ENCODE peak calls at places on chromosomes 13 and 19, in ten cellular contexts. B is transverse colon; I is amygdala; J is HT1080; F is skeletal muscle cell; O is HS-27A; U is progenitor cell of endocrine pancreas; E is activated CD4-positive, CD25-positive, alpha-beta regulatory T cell treated with anti-CD3 and anti-CD28 coated beads, Interleukin-2, amount 50 U/mL, for 16 hours; L is neural crest cell; R is EL. N is an unnamed sample.

GRCh38 chr19:2237051-2237868 is 636 bp downstream of the SF3A2 start:
- DNase-seq in B (no peak), I (no peak), J (peak), F (no peak), O (no peak), U (no peak), E (no peak), L (no peak), R (no peak), N (no peak)

GRCh38 chr13:110700186-110700585 is 5.7 kb downstream of the CARS2 start:
- DNase-seq in B (no peak), I (no peak), J (no peak), F (no peak), O (no peak), U (no peak), E (no peak), L (no peak), R (no peak), N (no peak)

GRCh38 chr19:11849264-11849615 is 714 bp downstream of the ZNF439 start:
- DNase-seq in B (no peak), I (no peak), J (no peak), F (no peak), O (no peak), U (no peak), E (no peak), L (no peak), R (peak), N (no peak)

GRCh38 chr19:18153555-18154134 is 682 bp downstream of the PIK3R2 start:
- DNase-seq in B (peak), I (peak), J (no peak), F (no peak), O (no peak), U (no peak), E (no peak), L (no peak), R (peak), N (no peak)

GRCh38 chr19:53333466-53334449 is at the start of gene ZNF845:
- DNase-seq in B (peak), I (peak), J (peak), F (peak), O (peak), U (peak), E (peak), L (peak), R (peak), N (peak)

GRCh38 chr19:51364200-51365106 is 1.7 kb downstream of the ETFB start:
- DNase-seq in B (no peak), I (peak), J (no peak), F (no peak), O (no peak), U (no peak), E (no peak), L (no peak), R (peak), N (no peak)

GRCh38 chr19:18594824-18595373 is 6.3 kb downstream of the REX1BD start:
- DNase-seq in B (no peak), I (no peak), J (no peak), F (no peak), O (no peak), U (no peak), E (no peak), L (no peak), R (no peak), N (no peak)

GRCh38 chr13:113088691-113089020 is 16.9 kb upstream of the F7 start:
- DNase-seq in B (no peak), I (no peak), J (no peak), F (no peak), O (no peak), U (no peak), E (no peak), L (no peak), R (no peak), N (no peak)

GRCh38 chr13:107866007-107866665 is 349.2 kb downstream of the LIG4 start:
- DNase-seq in B (no peak), I (peak), J (peak), F (no peak), O (no peak), U (peak), E (no peak), L (peak), R (no peak), N (no peak)

GRCh38 chr13:43289458-43290255 is 266.3 kb downstream of the DNAJC15 start:
- DNase-seq in B (no peak), I (no peak), J (no peak), F (no peak), O (no peak), U (no peak), E (no peak), L (no peak), R (peak), N (no peak)

GRCh38 chr13:45278096-45278645 is 62.8 kb downstream of the TPT1 start:
- DNase-seq in B (no peak), I (no peak), J (no peak), F (peak), O (no peak), U (no peak), E (no peak), L (no peak), R (no peak), N (no peak)

GRCh38 chr19:4360641-4361151 is 17.3 kb downstream of the MPND start:
- DNase-seq in B (no peak), I (no peak), J (no peak), F (no peak), O (no peak), U (no peak), E (no peak), L (no peak), R (no peak), N (no peak)

GRCh38 chr19:29641597-29641996 is 23.7 kb upstream of the PLEKHF1 start:
- DNase-seq in B (no peak), I (no peak), J (no peak), F (no peak), O (no peak), U (no peak), E (no peak), L (no peak), R (no peak), N (no peak)

GRCh38 chr19:35229601-35230000 is 1.1 kb upstream of the FAM187B start:
- DNase-seq in B (no peak), I (no peak), J (no peak), F (no peak), O (no peak), U (no peak), E (no peak), L (no peak), R (no peak), N (no peak)

GRCh38 chr19:33440241-33440640 is 66.7 kb downstream of the CEBPG start:
- DNase-seq in B (no peak), I (no peak), J (no peak), F (no peak), O (no peak), U (no peak), E (no peak), L (no peak), R (no peak), N (no peak)

GRCh38 chr19:10885241-10886169 is 14.2 kb downstream of the CARM1 start:
- DNase-seq in B (no peak), I (no peak), J (no peak), F (no peak), O (no peak), U (no peak), E (no peak), L (no peak), R (no peak), N (no peak)

GRCh38 chr13:97723655-97724054 is 229.8 kb upstream of the IPO5 start:
- DNase-seq in B (no peak), I (no peak), J (no peak), F (no peak), O (no peak), U (no peak), E (no peak), L (no peak), R (no peak), N (no peak)